ENCODE peak calls at places on chromosomes 12 and 14, in ten cellular contexts. N is fibroblast of lung, M is stomach, T is neural progenitor cell, V is tibial nerve, K is psoas muscle, A is H9, J is GM23338, P is heart right ventricle, S is astrocyte. H is an unnamed sample.

GRCh38 chr12:12214201-12214600 is 52.6 kb downstream of the LRP6 start:
- DNase-seq in M (no peak), N (no peak), K (no peak), A (no peak), S (no peak), P (no peak), J (no peak), T (no peak), V (no peak), H (no peak)

GRCh38 chr12:109588461-109589239 is 15.1 kb downstream of the MVK start:
- DNase-seq in J (no peak), V (no peak), S (no peak), N (no peak), A (no peak), M (no peak), K (no peak), T (peak; percentile 27), P (no peak), H (no peak)

GRCh38 chr12:90964616-90965015 is 9.6 kb upstream of the CCER1 start:
- DNase-seq in S (no peak), V (no peak), P (no peak), N (no peak), K (no peak), M (no peak), A (no peak), J (no peak), T (no peak), H (no peak)

GRCh38 chr12:120249875-120250795 is 15.4 kb downstream of the PXN start:
- DNase-seq in A (peak; percentile 28), M (no peak), J (no peak), K (peak; percentile 88), N (no peak), S (no peak), V (peak; percentile 92), T (no peak), P (peak; percentile 83), H (peak; percentile 90)

GRCh38 chr14:20434701-20435453 is 1.1 kb downstream of the KLHL33 start:
- DNase-seq in J (peak; percentile 71), S (no peak), V (peak; percentile 66), N (peak; percentile 6), A (no peak), P (peak; percentile 67), K (peak; percentile 85), M (no peak), T (no peak), H (peak; percentile 89)

GRCh38 chr12:76878045-76878898 is 547 bp downstream of the CSRP2 start:
- DNase-seq in T (peak; percentile 82), N (peak; percentile 44), A (peak; percentile 78), V (no peak), J (peak; percentile 90), M (no peak), P (no peak), S (no peak), K (peak; percentile 19), H (peak; percentile 79)

GRCh38 chr12:125330645-125331341 is 265.6 kb downstream of the AACS start:
- DNase-seq in V (peak; percentile 32), M (peak; percentile 63), K (peak; percentile 56), P (peak; percentile 51), J (peak; percentile 87), N (peak; percentile 37), S (peak; percentile 4), T (peak; percentile 91), A (peak; percentile 93), H (peak; percentile 79)

GRCh38 chr14:56119221-56119967 is 1.2 kb downstream of the PELI2 start:
- DNase-seq in M (peak; percentile 46), P (peak; percentile 31), A (no peak), T (peak; percentile 71), V (no peak), J (peak; percentile 64), N (peak; percentile 47), S (no peak), K (peak; percentile 58), H (peak; percentile 91)

GRCh38 chr14:105119410-105120025 is 49.1 kb downstream of the JAG2 start:
- DNase-seq in K (no peak), T (no peak), N (no peak), P (no peak), M (no peak), A (no peak), V (no peak), J (no peak), S (no peak), H (no peak)

GRCh38 chr14:104292084-104292970 is 153.9 kb downstream of the KIF26A start:
- DNase-seq in V (no peak), A (peak; percentile 51), S (no peak), K (no peak), T (no peak), J (no peak), P (no peak), M (no peak), N (no peak), H (peak; percentile 39)

GRCh38 chr12:40586823-40587222 is 105.4 kb upstream of the CNTN1 start:
- DNase-seq in N (no peak), P (no peak), A (no peak), T (no peak), V (no peak), S (no peak), M (no peak), J (no peak), K (no peak), H (no peak)

GRCh38 chr14:47235619-47236018 is 439.8 kb downstream of the MDGA2 start:
- DNase-seq in M (no peak), A (no peak), N (no peak), K (no peak), J (no peak), V (no peak), P (no peak), S (no peak), T (no peak), H (no peak)

GRCh38 chr12:100185361-100185894 is 15.2 kb upstream of the ACTR6 start:
- DNase-seq in S (no peak), M (no peak), T (no peak), P (no peak), V (no peak), K (no peak), J (no peak), N (no peak), A (no peak), H (no peak)

GRCh38 chr12:79691299-79692248 is 810 bp upstream of the PAWR start:
- DNase-seq in P (peak; percentile 17), N (peak; percentile 96), K (no peak), J (no peak), S (peak; percentile 95), V (no peak), T (no peak), A (no peak), M (no peak), H (no peak)

GRCh38 chr12:5096241-5096880 is 52.7 kb downstream of the KCNA5 start:
- DNase-seq in P (no peak), S (peak; percentile 72), M (no peak), K (no peak), N (peak; percentile 81), V (no peak), J (no peak), A (no peak), T (no peak), H (no peak)

GRCh38 chr14:104238424-104239184 is 100.2 kb downstream of the KIF26A start:
- DNase-seq in M (peak; percentile 13), T (no peak), P (no peak), A (peak; percentile 20), J (no peak), K (no peak), V (no peak), N (no peak), S (no peak), H (peak; percentile 57)

GRCh38 chr12:47990351-47991105 is 13.7 kb downstream of the COL2A1 start:
- DNase-seq in A (no peak), N (peak; percentile 2), V (no peak), S (no peak), P (no peak), K (no peak), T (no peak), J (no peak), M (no peak), H (peak; percentile 35)

GRCh38 chr14:77037886-77038511 is 9.5 kb upstream of the IRF2BPL start:
- DNase-seq in V (no peak), K (no peak), T (no peak), A (no peak), N (peak; percentile 72), S (peak; percentile 50), J (peak; percentile 43), M (no peak), P (no peak), H (peak; percentile 80)
- H3K4me1 ChIP-seq in V (peaks cover 63% of the 10 kb centered on the region), K (peaks cover 41% of the 10 kb centered on the region), T (peaks cover 43% of the 10 kb centered on the region), A (peaks cover 19% of the 10 kb centered on the region), N (peaks cover 41% of the 10 kb centered on the region), S (peaks cover 73% of the 10 kb centered on the region), J (peaks cover 73% of the 10 kb centered on the region), M (peaks cover 69% of the 10 kb centered on the region), P (peaks cover 88% of the 10 kb centered on the region), H (peaks cover 41% of the 10 kb centered on the region)

DNA sequence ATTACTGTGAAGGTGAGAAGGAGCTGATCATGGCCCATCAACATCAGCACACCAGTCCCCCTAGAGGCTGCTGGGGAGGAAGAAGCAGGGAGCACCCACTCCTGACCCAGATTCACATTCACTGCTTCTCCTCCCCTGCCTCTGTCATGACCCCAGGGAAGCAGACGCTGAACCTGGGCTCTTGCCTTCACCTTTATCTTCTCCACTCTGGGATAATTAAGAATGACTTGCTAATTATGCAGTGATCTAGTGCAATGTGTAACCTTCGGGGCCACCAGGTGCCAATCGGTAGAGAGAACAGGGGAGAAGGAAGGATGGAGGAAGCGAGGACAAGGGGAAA is 44.4 kb upstream of the IQSEC3 start:
- DNase-seq in M (no peak), S (no peak), A (no peak), K (no peak), P (no peak), N (no peak), V (no peak), T (no peak), J (no peak), H (no peak)
- H3K27ac ChIP-seq in M (no peak overlapping the region), S (no peak overlapping the region), A (no peak overlapping the region), K (no peak overlapping the region), P (no peak overlapping the region), N (no peak overlapping the region), V (no peak overlapping the region), T (no peak overlapping the region), J (no peak overlapping the region), H (no peak overlapping the region)

GRCh38 chr14:59570122-59570521 is 6.5 kb downstream of the CCDC175 start:
- DNase-seq in P (no peak), S (no peak), K (no peak), V (no peak), J (no peak), M (no peak), T (no peak), A (no peak), N (no peak), H (no peak)
- TF ChIP-seq CTCF in P (no peak), S (no peak), K (no peak), V (no peak), J (peak; percentile 54), M (no peak), T (peak; percentile 34), A (peak; percentile 53), N (no peak), H (no peak)

DNA sequence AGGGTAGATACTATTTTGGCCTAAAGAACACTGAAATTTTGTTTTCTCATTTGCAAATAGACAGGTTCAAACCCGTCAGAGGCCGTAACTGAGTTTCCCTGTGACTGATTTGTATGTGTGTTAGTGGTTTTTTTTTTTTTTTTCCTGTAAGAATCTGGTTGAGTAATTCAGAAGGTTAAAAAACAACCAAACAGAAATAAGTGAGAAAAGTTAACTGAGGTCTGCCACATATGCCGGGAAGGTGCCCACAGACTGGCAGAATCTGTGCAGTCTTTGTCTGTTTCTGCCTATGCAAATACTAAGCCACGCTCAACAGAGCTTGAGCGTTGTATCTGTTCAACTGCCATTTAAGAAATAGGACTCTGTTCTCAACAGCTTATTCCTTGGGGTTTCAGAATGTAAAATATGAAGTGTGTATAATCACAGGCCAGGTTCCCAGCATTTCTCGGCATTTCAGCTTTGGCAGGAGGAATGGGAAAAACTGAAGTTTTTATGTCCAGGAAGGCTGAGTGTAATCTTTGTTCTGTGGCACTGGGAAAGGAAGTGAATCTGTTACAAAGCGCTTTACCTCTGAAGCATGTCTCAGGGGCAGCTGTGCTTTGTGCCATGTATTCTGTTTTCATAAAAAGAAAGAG is 181.9 kb downstream of the PRKCH start:
- DNase-seq in S (peak; percentile 66), V (no peak), P (no peak), M (no peak), N (peak; percentile 73), T (no peak), J (no peak), A (no peak), K (no peak), H (no peak)
- H3K4me1 ChIP-seq in S (peaks cover 31% of the 10 kb centered on the region), V (peaks cover 8% of the 10 kb centered on the region), P (peaks cover 26% of the 10 kb centered on the region), M (peaks cover 13% of the 10 kb centered on the region), N (no peaks in the 10 kb centered on the region), T (peaks cover 9% of the 10 kb centered on the region), J (peaks cover 77% of the 10 kb centered on the region), A (peaks cover 23% of the 10 kb centered on the region), K (peaks cover 9% of the 10 kb centered on the region), H (peaks cover 8% of the 10 kb centered on the region)

H was measured in kidney.